ENCODE peak calls at places on chromosomes 12 and 14, in seven cellular contexts. F is right atrium auricular region; Z is uterus; Q is lower lobe of right lung; G is heart left ventricle; C is CD4-positive, alpha-beta memory T cell; I is right cardiac atrium. L is an unnamed sample. For H3K27me3, the result is how much of the 10 kb centered on the place peaks cover.

GRCh38 chr12:90029317-90029716 is 320.7 kb upstream of the ATP2B1 start:
- DNase-seq in F (no peak), Z (no peak), Q (no peak), G (no peak), C (no peak), I (peak), L (no peak)

GRCh38 chr12:85680881-85681280 is 155.3 kb downstream of the RASSF9 start:
- DNase-seq in F (no peak), Z (no peak), Q (no peak), G (no peak), C (no peak), I (no peak), L (no peak)

GRCh38 chr14:37142835-37143499 is 29.4 kb downstream of the SLC25A21 start:
- DNase-seq in F (no peak), Z (no peak), Q (no peak), G (no peak), C (no peak), I (no peak), L (no peak)

GRCh38 chr12:110105961-110106540 is 18.1 kb upstream of the IFT81 start:
- DNase-seq in F (no peak), Z (no peak), Q (no peak), G (no peak), C (no peak), I (no peak), L (no peak)

GRCh38 chr14:42224053-42224888 is 617.6 kb downstream of the LRFN5 start:
- DNase-seq in F (peak), Z (peak), Q (no peak), G (peak), C (no peak), I (peak), L (peak)

GRCh38 chr14:22071001-22071400 is 397.4 kb upstream of the OR4E1 start:
- DNase-seq in F (no peak), Z (no peak), Q (no peak), G (no peak), C (peak), I (peak), L (no peak)

GRCh38 chr12:107106241-107107025 is 13.1 kb upstream of the CRY1 start:
- DNase-seq in F (no peak), Z (no peak), Q (no peak), G (no peak), C (no peak), I (no peak), L (no peak)

GRCh38 chr12:121133838-121134237 is 1.2 kb downstream of the P2RX7 start:
- DNase-seq in F (no peak), Z (no peak), Q (no peak), G (no peak), C (no peak), I (no peak), L (no peak)

GRCh38 chr12:122975790-122976647 is 975 bp downstream of the OGFOD2 start:
- DNase-seq in F (no peak), Z (no peak), Q (no peak), G (no peak), C (no peak), I (no peak), L (no peak)

GRCh38 chr14:41062826-41063225 is 543.9 kb upstream of the LRFN5 start:
- DNase-seq in F (no peak), Z (no peak), Q (no peak), G (no peak), C (no peak), I (no peak), L (no peak)

GRCh38 chr14:30657606-30658163 is 35.6 kb downstream of the SCFD1 start:
- DNase-seq in F (no peak), Z (no peak), Q (no peak), G (no peak), C (no peak), I (no peak), L (no peak)

GRCh38 chr12:68831751-68832503 is 23.9 kb downstream of the MDM2 start:
- DNase-seq in F (no peak), Z (no peak), Q (no peak), G (no peak), C (no peak), I (no peak), L (no peak)

GRCh38 chr14:55398679-55399078 is 13.0 kb downstream of the ATG14 start:
- DNase-seq in F (no peak), Z (peak), Q (no peak), G (no peak), C (no peak), I (no peak), L (no peak)

GRCh38 chr14:105249175-105250007 is 1.1 kb downstream of the BTBD6 start:
- DNase-seq in F (peak), Z (no peak), Q (peak), G (peak), C (no peak), I (peak), L (no peak)

GRCh38 chr12:82182601-82183000 is 175.6 kb downstream of the CCDC59 start:
- DNase-seq in F (no peak), Z (no peak), Q (no peak), G (no peak), C (no peak), I (no peak), L (no peak)

GRCh38 chr14:66514206-66514605 is 6.3 kb downstream of the GPHN start:
- DNase-seq in F (no peak), Z (no peak), Q (no peak), G (no peak), C (no peak), I (no peak), L (no peak)

GRCh38 chr12:48973084-48973483 is 1.5 kb upstream of the WNT10B start:
- DNase-seq in F (no peak), Z (no peak), Q (no peak), G (no peak), C (no peak), I (peak), L (no peak)

GRCh38 chr12:13167226-13167625 is 29.3 kb upstream of the EMP1 start:
- DNase-seq in F (no peak), Z (no peak), Q (no peak), G (no peak), C (no peak), I (no peak), L (no peak)

GRCh38 chr14:65639216-65639615 is 226.7 kb downstream of the FUT8 start:
- DNase-seq in F (no peak), Z (no peak), Q (no peak), G (no peak), C (no peak), I (no peak), L (no peak)

GRCh38 chr12:54984602-54985376 is at the start of gene TESPA1:
- DNase-seq in F (peak), Z (peak), Q (peak), G (peak), C (peak), I (peak), L (peak)

DNA sequence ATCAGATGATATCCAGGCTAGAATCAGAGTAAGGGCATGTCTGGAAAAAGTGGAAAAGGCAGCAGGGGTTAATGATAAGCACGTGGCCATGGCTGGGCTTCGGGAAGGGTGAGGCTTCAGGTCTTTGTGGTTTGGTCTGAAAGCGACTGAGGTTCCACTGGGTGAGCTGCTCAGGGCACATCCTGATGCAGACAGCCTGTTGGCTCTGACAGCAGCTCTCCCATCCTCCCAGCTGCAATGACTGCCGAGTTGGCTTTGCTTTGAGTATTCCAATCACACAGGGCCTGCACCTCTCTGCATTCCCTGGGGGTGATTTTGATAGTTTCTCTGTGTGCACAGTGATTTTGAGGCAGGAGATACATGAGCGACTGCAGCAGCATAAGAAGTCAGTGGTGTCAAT is 390.7 kb downstream of the APAF1 start:
- DNase-seq in F (no peak), Z (no peak), Q (no peak), G (no peak), C (no peak), I (no peak), L (no peak)
- H3K27ac ChIP-seq in F (no peak), Z (no peak), Q (no peak), G (no peak), C (no peak), I (no peak), L (no peak)

GRCh38 chr14:68401855-68402254 is 391.0 kb downstream of the ZFP36L1 start:
- DNase-seq in F (no peak), Z (no peak), Q (no peak), G (no peak), C (no peak), I (no peak), L (no peak)
- H3K27me3 ChIP-seq in F (under half), Z (under half), Q (under half), G (under half), C (under half), I (under half), L (under half)

DNA sequence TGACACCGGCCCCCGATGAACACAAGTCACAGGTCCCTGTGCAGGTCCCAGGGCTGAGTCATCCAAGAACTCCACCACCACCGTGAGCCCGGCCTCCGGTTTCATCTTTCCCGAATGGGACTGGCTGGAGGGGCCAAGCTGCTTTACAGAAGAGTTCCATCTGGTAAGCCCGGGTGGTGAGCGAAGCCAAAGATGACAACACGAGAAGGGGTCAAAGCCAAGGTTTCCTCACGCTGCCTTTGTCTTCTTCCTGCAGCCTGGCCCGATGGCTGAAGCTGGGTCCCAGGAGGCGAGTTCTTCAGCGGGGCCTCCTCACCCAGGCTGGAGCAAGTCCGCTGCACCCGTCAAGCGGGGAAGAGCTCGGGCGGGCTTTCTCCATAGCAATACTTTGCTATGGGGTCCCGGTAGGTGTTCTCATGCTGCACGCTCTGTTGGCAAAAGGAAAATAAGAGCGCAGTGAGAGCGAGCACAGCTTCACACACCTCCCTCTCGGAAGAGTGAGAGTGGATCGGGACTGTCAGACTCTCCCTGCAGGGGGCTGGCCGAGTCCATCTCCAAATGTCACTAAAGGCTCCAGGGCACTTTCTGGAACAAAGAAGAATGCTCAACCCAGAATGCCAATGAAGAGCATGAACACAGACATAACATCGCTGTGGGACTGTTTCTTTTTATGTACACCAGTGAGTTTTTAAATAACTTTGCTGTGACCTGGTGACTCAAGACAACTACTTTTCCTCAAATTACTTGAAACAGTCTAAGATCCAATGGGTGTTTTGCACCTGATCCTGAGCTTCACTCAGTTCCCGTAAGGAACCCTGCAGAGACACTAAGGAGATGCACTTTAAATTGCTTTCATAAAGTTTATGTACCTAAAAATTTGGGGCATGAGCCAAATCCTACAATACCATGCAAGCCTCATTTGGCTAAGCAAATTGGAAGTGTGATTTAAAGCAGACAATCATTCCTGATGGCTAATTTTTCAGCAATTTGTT is 20.1 kb downstream of the SPRING1 start:
- DNase-seq in F (peak), Z (peak), Q (peak), G (peak), C (no peak), I (peak), L (peak)
- H3K27ac ChIP-seq in F (no peak), Z (peak), Q (peak), G (no peak), C (no peak), I (no peak), L (peak)

GRCh38 chr14:24335461-24336146 is 733 bp upstream of the ADCY4 start:
- DNase-seq in F (no peak), Z (peak), Q (no peak), G (no peak), C (no peak), I (no peak), L (no peak)
- H3K27me3 ChIP-seq in F (under half), Z (under half), Q (under half), G (under half), C (under half), I (under half), L (under half)

DNA sequence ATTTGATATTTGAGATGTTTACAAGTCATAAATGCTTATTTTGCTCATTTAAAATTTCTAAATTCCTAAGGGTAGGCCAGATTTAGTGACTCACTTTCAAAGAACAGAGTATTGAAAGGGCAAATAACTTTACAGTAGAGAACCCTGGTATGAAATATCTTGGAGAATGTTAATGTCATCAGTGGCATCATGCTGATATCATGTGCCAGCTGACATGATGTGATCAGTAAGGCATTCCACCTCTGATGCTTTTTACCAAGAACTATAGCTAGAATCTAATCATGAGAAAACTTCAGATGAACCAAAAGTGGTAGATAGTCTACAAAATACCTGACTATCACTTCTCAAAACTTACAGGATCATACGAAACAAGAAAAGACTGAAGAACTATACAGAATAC is 2.9 kb upstream of the FLRT2 start:
- DNase-seq in F (no peak), Z (no peak), Q (no peak), G (no peak), C (no peak), I (no peak), L (no peak)
- H3K27ac ChIP-seq in F (no peak), Z (no peak), Q (no peak), G (no peak), C (no peak), I (no peak), L (no peak)

GRCh38 chr14:79018846-79019245 is 848.7 kb downstream of the NRXN3 start:
- DNase-seq in F (no peak), Z (no peak), Q (no peak), G (no peak), C (no peak), I (no peak), L (no peak)

GRCh38 chr14:79017561-79017960 is 847.4 kb downstream of the NRXN3 start:
- DNase-seq in F (no peak), Z (no peak), Q (no peak), G (no peak), C (no peak), I (no peak), L (no peak)

GRCh38 chr14:79011920-79012204 is 841.7 kb downstream of the NRXN3 start:
- DNase-seq in F (no peak), Z (no peak), Q (no peak), G (no peak), C (no peak), I (no peak), L (no peak)

GRCh38 chr14:79021756-79022155 is 851.6 kb downstream of the NRXN3 start:
- DNase-seq in F (no peak), Z (no peak), Q (no peak), G (no peak), C (no peak), I (no peak), L (no peak)

GRCh38 chr14:79016828-79017505 is 846.8 kb downstream of the NRXN3 start:
- DNase-seq in F (no peak), Z (no peak), Q (no peak), G (no peak), C (no peak), I (no peak), L (no peak)
- H3K27me3 ChIP-seq in F (under half), Z (under half), Q (under half), G (under half), C (under half), I (under half), L (under half)

DNA sequence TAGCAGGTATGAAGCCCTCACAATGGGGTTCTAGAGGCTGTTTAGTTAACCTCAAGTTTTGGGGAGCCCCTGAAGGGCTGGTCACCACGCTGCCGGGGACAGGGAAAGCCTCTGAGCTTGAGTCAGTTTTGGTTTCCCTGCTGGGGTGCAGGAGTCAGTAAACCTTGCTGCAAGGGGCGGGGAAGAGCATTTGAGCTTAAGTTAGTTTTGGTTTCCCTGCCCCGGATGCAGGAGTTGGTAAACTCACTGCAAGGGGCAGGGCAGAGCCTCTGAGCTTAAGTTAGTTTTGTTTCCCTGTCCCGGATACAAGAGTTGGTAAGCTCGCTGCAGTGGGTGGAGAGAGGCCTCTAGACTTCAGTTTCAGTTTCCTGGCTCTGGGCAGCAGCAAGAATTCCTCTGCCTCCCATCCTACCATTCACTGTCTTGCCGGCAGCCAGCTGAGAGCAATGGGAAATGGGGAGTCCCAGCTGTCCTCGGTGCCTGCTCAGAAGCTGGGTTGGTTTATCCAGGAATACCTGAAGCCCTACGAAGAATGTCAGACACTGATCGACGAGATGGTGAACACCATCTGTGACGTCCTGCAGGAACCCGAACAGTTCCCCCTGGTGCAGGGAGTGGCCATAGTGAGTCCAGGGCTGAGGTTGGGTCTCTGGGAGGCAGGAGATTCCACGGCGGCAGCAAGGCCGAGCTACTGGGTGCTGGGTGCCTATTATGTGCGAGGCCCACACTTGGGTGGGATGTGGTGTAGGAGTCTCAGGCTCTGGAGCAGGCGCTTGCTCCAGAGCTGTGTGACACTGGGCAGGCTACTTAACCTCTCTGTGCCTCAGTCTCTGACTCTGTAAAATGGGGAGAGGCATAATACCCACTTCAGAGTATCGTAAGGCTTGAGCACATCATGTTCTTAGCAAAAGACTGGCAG is at the start of gene OAS2:
- DNase-seq in F (peak), Z (peak), Q (peak), G (peak), C (peak), I (peak), L (no peak)
- H3K27ac ChIP-seq in F (peak), Z (peak), Q (peak), G (peak), C (peak), I (peak), L (peak)

GRCh38 chr14:99272669-99273024 is 650 bp upstream of the BCL11B start:
- DNase-seq in F (no peak), Z (no peak), Q (no peak), G (no peak), C (no peak), I (no peak), L (no peak)
- H3K27me3 ChIP-seq in F (under half), Z (under half), Q (half or more), G (half or more), C (under half), I (under half), L (half or more)

DNA sequence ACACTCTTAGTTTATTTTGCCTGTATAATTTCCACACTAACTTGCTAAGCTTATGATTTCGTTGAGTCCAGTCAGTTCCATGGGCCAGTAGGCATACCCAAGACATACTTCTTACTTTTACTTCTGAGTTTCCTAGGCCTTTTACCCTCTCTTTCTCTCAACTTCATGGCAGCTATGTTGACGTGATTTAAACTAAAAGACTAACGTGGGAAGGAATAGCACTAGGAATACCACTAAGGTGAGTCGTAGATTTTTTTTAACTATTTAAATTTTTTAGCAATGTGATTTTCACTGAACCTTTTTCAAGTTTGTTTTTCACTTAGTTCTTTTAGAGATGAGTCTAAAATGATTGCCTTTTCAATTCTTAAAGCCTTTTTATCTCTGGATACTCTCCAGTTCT is 793.5 kb upstream of the NOVA1 start:
- DNase-seq in F (no peak), Z (no peak), Q (no peak), G (no peak), C (no peak), I (no peak), L (no peak)
- H3K27ac ChIP-seq in F (no peak), Z (no peak), Q (no peak), G (no peak), C (no peak), I (no peak), L (no peak)

DNA sequence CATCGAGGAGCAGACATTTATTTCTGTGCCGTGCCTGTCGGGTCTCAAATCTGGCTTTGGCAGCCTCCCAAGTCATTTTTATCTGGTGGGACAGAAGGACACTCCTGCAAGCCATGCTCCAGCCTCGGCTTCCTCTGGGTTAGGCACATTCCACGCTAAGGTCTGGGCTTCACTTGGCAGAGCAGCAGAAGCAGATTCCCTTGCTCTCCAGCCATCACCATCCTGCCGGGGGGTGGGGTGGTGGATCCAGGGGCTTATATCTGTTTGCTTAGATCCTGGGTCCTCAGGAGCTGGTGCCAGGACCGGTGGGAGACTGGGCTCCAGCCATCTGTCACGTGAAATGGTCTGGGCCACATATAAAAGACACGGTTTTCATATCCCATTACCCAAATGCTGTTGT is 69.8 kb upstream of the PRMT8 start:
- DNase-seq in F (no peak), Z (no peak), Q (no peak), G (no peak), C (no peak), I (no peak), L (no peak)
- H3K27me3 ChIP-seq in F (under half), Z (under half), Q (under half), G (under half), C (under half), I (under half), L (under half)

L was measured in dorsolateral prefrontal cortex.